ENCODE peak calls at places on chromosome 12, in seven cellular contexts. Z is HFFc6, L is fibroblast of mammary gland, R is NCI-H1436, A is caudate nucleus, H is aorta, E is ELR. D is an unnamed sample.

GRCh38 chr12:124733086-124733485 is 130.6 kb downstream of the SCARB1 start:
- DNase-seq in A (no peak), Z (no peak), E (no peak), H (no peak), L (no peak), R (no peak), D (no peak)

GRCh38 chr12:19547258-19547657 is 108.0 kb downstream of the AEBP2 start:
- DNase-seq in A (no peak), Z (peak), H (no peak), L (no peak), E (no peak), R (no peak), D (no peak)

GRCh38 chr12:12214635-12215131 is 52.2 kb downstream of the LRP6 start:
- DNase-seq in R (no peak), E (peak), Z (peak), A (no peak), H (no peak), L (peak), D (no peak)

GRCh38 chr12:132363661-132364347 is 34.4 kb upstream of the GALNT9 start:
- DNase-seq in Z (no peak), H (peak), A (no peak), E (no peak), R (no peak), L (no peak), D (no peak)

GRCh38 chr12:74646831-74647230 is 109.2 kb downstream of the ATXN7L3B start:
- DNase-seq in H (no peak), Z (no peak), L (no peak), A (no peak), R (peak), E (peak), D (peak)

GRCh38 chr12:19244312-19244711 is 114.8 kb downstream of the PLEKHA5 start:
- DNase-seq in L (peak), Z (no peak), A (no peak), H (peak), R (no peak), E (no peak), D (no peak)

GRCh38 chr12:113142173-113142885 is 6.8 kb upstream of the RASAL1 start:
- DNase-seq in L (no peak), Z (no peak), A (peak), H (peak), E (no peak), R (no peak), D (peak)

GRCh38 chr12:110244829-110245228 is 36.2 kb upstream of the ATP2A2 start:
- DNase-seq in R (no peak), H (no peak), A (no peak), E (no peak), L (no peak), Z (no peak), D (no peak)

GRCh38 chr12:74292351-74293194 is 245.1 kb upstream of the ATXN7L3B start:
- DNase-seq in E (no peak), Z (no peak), H (no peak), A (no peak), L (no peak), R (no peak), D (no peak)

GRCh38 chr12:75503866-75504265 is 7.5 kb downstream of the KRR1 start:
- DNase-seq in R (no peak), Z (no peak), A (no peak), E (no peak), L (no peak), H (no peak), D (no peak)

GRCh38 chr12:93229494-93230310 is 148.0 kb upstream of the NUDT4 start:
- DNase-seq in Z (peak), R (no peak), H (no peak), L (peak), A (no peak), E (peak), D (no peak)

GRCh38 chr12:69023840-69024239 is 90.9 kb upstream of the CPM start:
- DNase-seq in L (no peak), H (no peak), E (no peak), A (no peak), R (no peak), Z (no peak), D (no peak)

GRCh38 chr12:4270016-4270669 is 3.4 kb upstream of the CCND2 start:
- DNase-seq in L (no peak), Z (no peak), R (no peak), A (no peak), H (no peak), E (no peak), D (no peak)

D was measured in hippocampal formation.